ENCODE peak calls at places on chromosomes 1 and 21, in five cellular contexts. Y is astrocyte; T is upper lobe of right lung; B is psoas muscle; L is CD8-positive, alpha-beta T cell. K is an unnamed sample.

GRCh38 chr1:203380395-203381150 is 29.7 kb upstream of the FMOD start:
- DNase-seq in B (no peak), T (no peak), Y (no peak), L (no peak), K (no peak)

GRCh38 chr1:169892176-169892818 is 1.4 kb downstream of the SCYL3 start:
- DNase-seq in T (no peak), B (no peak), L (no peak), Y (no peak), K (no peak)

GRCh38 chr1:207823880-207824566 is 72.2 kb downstream of the CD46 start:
- DNase-seq in B (peak), T (peak), L (peak), Y (peak), K (peak)

GRCh38 chr1:196355206-196355786 is 252.9 kb downstream of the KCNT2 start:
- DNase-seq in B (no peak), Y (peak), T (no peak), L (no peak), K (peak)

GRCh38 chr1:230266456-230266855 is 159.7 kb downstream of the PGBD5 start:
- DNase-seq in B (no peak), L (no peak), Y (no peak), T (peak), K (no peak)

GRCh38 chr1:192303029-192303428 is 13.8 kb upstream of the RGS21 start:
- DNase-seq in Y (peak), T (no peak), L (no peak), B (no peak), K (no peak)

GRCh38 chr1:185560760-185561159 is 173.4 kb upstream of the HMCN1 start:
- DNase-seq in T (no peak), Y (no peak), L (no peak), B (no peak), K (no peak)

GRCh38 chr1:20233866-20234265 is 47.5 kb upstream of the PLA2G2C start:
- DNase-seq in L (no peak), T (no peak), B (no peak), Y (no peak), K (no peak)

GRCh38 chr1:85894651-85895050 is 186.4 kb upstream of the ZNHIT6 start:
- DNase-seq in B (no peak), L (no peak), Y (peak), T (no peak), K (peak)

GRCh38 chr1:155013632-155014031 is 11.0 kb downstream of the ZBTB7B start:
- DNase-seq in T (no peak), L (no peak), Y (no peak), B (no peak), K (no peak)

GRCh38 chr1:244865028-244865371 is 657 bp upstream of the HNRNPU start:
- DNase-seq in B (no peak), Y (no peak), T (no peak), L (no peak), K (no peak)

GRCh38 chr1:216641669-216642460 is 81.4 kb downstream of the ESRRG start:
- DNase-seq in T (no peak), B (no peak), L (no peak), Y (no peak), K (no peak)

GRCh38 chr1:176619261-176619660 is 156.3 kb downstream of the PAPPA2 start:
- DNase-seq in L (no peak), Y (no peak), T (no peak), B (no peak), K (no peak)

GRCh38 chr1:30535595-30536325 is 187.6 kb downstream of the MATN1 start:
- DNase-seq in T (peak), B (no peak), Y (no peak), L (no peak), K (no peak)

GRCh38 chr1:20028125-20028524 is 41.9 kb upstream of the PLA2G5 start:
- DNase-seq in Y (no peak), B (no peak), T (no peak), L (no peak), K (peak)

GRCh38 chr1:71785470-71785869 is 496.9 kb downstream of the NEGR1 start:
- DNase-seq in Y (no peak), B (no peak), L (no peak), T (no peak), K (no peak)

GRCh38 chr1:184156521-184157395 is 105.2 kb downstream of the TSEN15 start:
- DNase-seq in T (no peak), B (no peak), Y (peak), L (no peak), K (no peak)

GRCh38 chr1:211723273-211723672 is 47.9 kb upstream of the NEK2 start:
- DNase-seq in B (no peak), Y (no peak), T (no peak), L (no peak), K (no peak)

GRCh38 chr1:96641292-96641691 is 80.3 kb upstream of the PTBP2 start:
- DNase-seq in Y (peak), B (no peak), T (no peak), L (no peak), K (peak)

GRCh38 chr1:107941123-107941522 is 23.9 kb downstream of the VAV3 start:
- DNase-seq in B (no peak), Y (no peak), L (no peak), T (no peak), K (peak)

GRCh38 chr1:109894823-109895719 is 15.6 kb upstream of the CSF1 start:
- DNase-seq in L (no peak), Y (no peak), B (no peak), T (no peak), K (no peak)

GRCh38 chr1:12654004-12654567 is 10.2 kb downstream of the AADACL4 start:
- DNase-seq in T (no peak), B (no peak), L (no peak), Y (peak), K (no peak)

GRCh38 chr1:14733053-14733778 is 134.7 kb downstream of the KAZN start:
- DNase-seq in L (no peak), B (no peak), Y (peak), T (no peak), K (peak)

GRCh38 chr1:183926978-183927377 is 110.5 kb downstream of the COLGALT2 start:
- DNase-seq in Y (peak), B (no peak), L (no peak), T (no peak), K (peak)

GRCh38 chr1:183097438-183098051 is 74.3 kb downstream of the LAMC1 start:
- DNase-seq in Y (peak), L (no peak), B (no peak), T (no peak), K (peak)

GRCh38 chr1:232463226-232463625 is 166.7 kb downstream of the SIPA1L2 start:
- DNase-seq in L (no peak), B (no peak), Y (peak), T (no peak), K (peak)

GRCh38 chr1:10193340-10193739 is 17.0 kb upstream of the KIF1B start:
- DNase-seq in L (no peak), B (no peak), T (no peak), Y (no peak), K (no peak)

GRCh38 chr1:9294910-9295636 is 2.4 kb downstream of the SPSB1 start:
- DNase-seq in Y (peak), T (no peak), B (peak), L (no peak), K (peak)

GRCh38 chr1:96416111-96416595 is 305.4 kb upstream of the PTBP2 start:
- DNase-seq in L (no peak), B (peak), Y (peak), T (no peak), K (peak)

GRCh38 chr1:48077860-48078259 is 80.7 kb upstream of the TRABD2B start:
- DNase-seq in T (no peak), B (no peak), L (no peak), Y (no peak), K (peak)

GRCh38 chr1:84171471-84171870 is 27.4 kb downstream of the PRKACB start:
- DNase-seq in B (no peak), T (no peak), Y (no peak), L (no peak), K (no peak)
- TF ChIP-seq CTCF in B (no peak), T (no peak), Y (no peak), L (no peak), K (no peak)

DNA sequence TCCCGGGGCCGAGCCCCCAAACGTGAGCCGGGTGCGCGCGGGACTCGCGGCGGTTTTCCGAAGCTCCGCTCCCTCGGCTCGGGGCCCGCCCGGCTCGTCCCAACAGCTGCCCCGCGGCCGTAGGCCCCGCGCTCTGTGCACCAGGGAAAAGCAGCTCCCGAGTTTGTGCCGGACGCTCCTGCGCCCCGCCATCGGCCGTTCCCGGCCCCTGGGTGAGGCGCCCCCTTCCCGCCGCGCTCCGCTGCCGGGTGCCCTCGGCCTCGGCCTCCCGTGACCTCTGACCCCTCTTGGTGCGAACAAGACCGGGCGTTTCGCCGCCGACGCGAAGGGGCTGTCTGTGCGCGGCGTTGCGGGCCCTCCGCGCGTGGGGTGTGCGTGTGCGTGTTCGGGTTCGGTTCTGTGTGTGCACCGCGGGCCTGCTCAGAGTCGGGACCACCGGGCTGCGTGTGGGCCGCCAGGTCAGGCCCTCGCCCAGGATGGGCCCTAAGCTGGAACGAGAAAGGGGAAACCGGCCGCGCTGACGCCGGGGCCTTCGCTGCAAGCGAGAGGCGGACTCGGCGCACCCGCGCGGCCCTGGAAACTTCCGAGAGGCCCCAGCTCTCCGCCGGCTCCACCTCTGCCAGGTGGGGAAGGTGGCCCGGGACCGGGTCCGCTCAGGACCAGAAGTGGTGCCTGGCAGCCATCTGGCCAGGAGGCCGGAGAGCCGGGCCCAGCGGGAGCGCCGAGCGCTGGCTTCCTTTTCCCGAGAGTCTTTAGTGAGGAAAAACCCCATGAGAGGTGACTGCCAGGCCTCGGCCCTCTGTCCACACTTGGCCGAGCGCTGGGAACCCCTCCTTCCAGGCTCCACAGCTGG is 1.9 kb downstream of the PRDM16 start:
- DNase-seq in B (peak), T (peak), L (no peak), Y (no peak), K (no peak)
- H3K4me3 ChIP-seq in B (peak), T (peak), L (no peak), Y (peak), K (peak)

DNA sequence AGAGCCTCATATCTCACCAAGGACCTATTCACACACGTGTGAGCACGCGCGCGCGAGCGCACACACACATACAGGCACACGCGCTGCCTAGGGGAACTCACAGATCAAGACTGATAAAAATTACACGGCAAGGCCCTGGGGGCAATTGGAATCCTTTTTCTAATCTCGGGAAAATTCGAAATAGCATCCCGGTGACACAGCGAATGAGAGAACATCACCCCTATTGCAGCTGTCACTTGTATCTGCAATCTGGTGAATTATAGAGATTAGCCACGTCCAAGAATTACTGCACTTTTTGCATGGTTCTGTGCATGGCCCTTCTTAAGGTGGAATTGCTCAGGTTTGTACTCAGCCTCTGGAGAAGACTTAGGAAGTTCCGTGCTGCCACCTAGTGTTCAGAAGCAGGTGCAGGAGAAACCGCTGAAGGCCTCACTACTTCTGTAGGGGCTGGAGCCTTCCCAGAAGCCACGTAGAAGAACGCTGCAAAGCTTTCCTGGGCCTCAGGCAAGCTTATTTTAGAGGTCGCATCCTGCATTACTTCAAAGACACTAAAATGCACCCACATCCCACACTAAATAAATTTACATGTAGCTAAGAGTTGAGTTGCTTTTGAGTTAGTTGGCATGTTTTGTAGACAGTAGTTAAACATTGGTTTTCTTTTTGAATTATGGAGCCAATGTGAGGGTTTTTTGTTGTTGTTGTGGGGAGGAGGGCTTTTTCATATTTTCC is 229.2 kb upstream of the CAMK1G start:
- DNase-seq in Y (peak), L (no peak), B (peak), T (peak), K (peak)
- TF ChIP-seq CTCF in Y (peak), L (peak), B (peak), T (peak), K (peak)

GRCh38 chr21:44921928-44922327 is 1.2 kb upstream of the ITGB2 start:
- DNase-seq in T (no peak), B (no peak), L (no peak), Y (no peak), K (no peak)
- H3K4me3 ChIP-seq in T (no peak), B (no peak), L (no peak), Y (no peak), K (no peak)

GRCh38 chr1:228883535-228883934 is 148.3 kb downstream of the RHOU start:
- DNase-seq in B (no peak), Y (no peak), L (no peak), T (no peak), K (no peak)
- TF ChIP-seq CTCF in B (no peak), Y (no peak), L (no peak), T (no peak), K (no peak)